ENCODE peak calls at places on chromosomes 2 and 18, in ten cellular contexts. L is activated naive CD4-positive, alpha-beta T cell treated with anti-CD3 and anti-CD28 coated beads, Interleukin-2, amount 10 ng/mL, durations not matched to agents 7 days and 5 days; V is DMS53; T is K562; B is CD8-positive, alpha-beta memory T cell; X is psoas muscle; P is head of caudate nucleus; E is H9; Z is ACHN; Q is progenitor cell of endocrine pancreas. M is an unnamed sample.

GRCh38 chr2:53087282-53087882 is 680.2 kb upstream of the CHAC2 start:
- DNase-seq in L (no peak), V (no peak), T (no peak), B (no peak), X (no peak), P (no peak), E (no peak), Z (peak; percentile 53), Q (no peak), M (no peak)

GRCh38 chr2:44751754-44752479 is 189.6 kb upstream of the SIX3 start:
- DNase-seq in L (no peak), V (no peak), T (peak; percentile 7), B (no peak), X (no peak), P (no peak), E (peak; percentile 66), Z (no peak), Q (no peak), M (no peak)

GRCh38 chr18:9366126-9366714 is 31.6 kb downstream of the TWSG1 start:
- DNase-seq in L (no peak), V (no peak), T (no peak), B (no peak), X (no peak), P (peak; percentile 54), E (peak; percentile 82), Z (no peak), Q (peak; percentile 12), M (peak; percentile 23)

GRCh38 chr2:32453242-32454062 is 96.6 kb downstream of the BIRC6 start:
- DNase-seq in L (no peak), V (no peak), T (no peak), B (no peak), X (no peak), P (no peak), E (no peak), Z (no peak), Q (no peak), M (no peak)

GRCh38 chr2:122478108-122478507 is 722.7 kb downstream of the TSN start:
- DNase-seq in L (no peak), V (no peak), T (no peak), B (no peak), X (no peak), P (no peak), E (no peak), Z (no peak), Q (no peak), M (no peak)

GRCh38 chr2:227095346-227095745 is 68.7 kb downstream of the COL4A4 start:
- DNase-seq in L (no peak), V (no peak), T (no peak), B (no peak), X (no peak), P (no peak), E (no peak), Z (no peak), Q (no peak), M (no peak)

GRCh38 chr2:216808805-216809425 is 50.9 kb downstream of the TNP1 start:
- DNase-seq in L (no peak), V (no peak), T (no peak), B (no peak), X (no peak), P (no peak), E (no peak), Z (no peak), Q (no peak), M (no peak)

GRCh38 chr2:888211-888801 is 62.3 kb upstream of the SNTG2 start:
- DNase-seq in L (no peak), V (no peak), T (no peak), B (no peak), X (no peak), P (no peak), E (peak; percentile 17), Z (no peak), Q (no peak), M (no peak)

GRCh38 chr2:161075701-161076100 is 84.5 kb upstream of the TANK start:
- DNase-seq in L (no peak), V (no peak), T (no peak), B (no peak), X (no peak), P (no peak), E (no peak), Z (no peak), Q (no peak), M (no peak)

GRCh38 chr2:166115589-166115988 is 12.2 kb downstream of the SCN1A start:
- DNase-seq in L (no peak), V (no peak), T (no peak), B (no peak), X (no peak), P (no peak), E (no peak), Z (no peak), Q (no peak), M (no peak)

GRCh38 chr2:226978300-226978699 is 142.4 kb downstream of the RHBDD1 start:
- DNase-seq in L (no peak), V (no peak), T (no peak), B (no peak), X (no peak), P (no peak), E (no peak), Z (no peak), Q (no peak), M (no peak)

GRCh38 chr2:8511868-8512612 is 169.8 kb upstream of the ID2 start:
- DNase-seq in L (no peak), V (peak; percentile 57), T (no peak), B (no peak), X (no peak), P (no peak), E (no peak), Z (no peak), Q (no peak), M (no peak)

GRCh38 chr2:61993422-61994024 is 88.0 kb downstream of the COMMD1 start:
- DNase-seq in L (peak; percentile 38), V (peak; percentile 68), T (peak; percentile 28), B (no peak), X (no peak), P (peak; percentile 58), E (no peak), Z (peak; percentile 58), Q (no peak), M (peak; percentile 39)

GRCh38 chr18:55988537-55988936 is 400.5 kb upstream of the TCF4 start:
- DNase-seq in L (no peak), V (peak; percentile 61), T (no peak), B (no peak), X (no peak), P (no peak), E (no peak), Z (no peak), Q (no peak), M (no peak)

GRCh38 chr2:16102976-16103380 is 162.6 kb downstream of the MYCN start:
- DNase-seq in L (no peak), V (no peak), T (no peak), B (no peak), X (no peak), P (no peak), E (peak; percentile 55), Z (no peak), Q (no peak), M (no peak)

GRCh38 chr18:35252466-35252865 is 11.6 kb downstream of the ZNF397 start:
- DNase-seq in L (no peak), V (no peak), T (no peak), B (no peak), X (no peak), P (no peak), E (no peak), Z (no peak), Q (no peak), M (no peak)

GRCh38 chr18:49431563-49431962 is 28.9 kb downstream of the DYM start:
- DNase-seq in L (no peak), V (no peak), T (no peak), B (no peak), X (no peak), P (no peak), E (peak; percentile 39), Z (no peak), Q (no peak), M (no peak)

GRCh38 chr18:48946329-48946835 is 4.4 kb downstream of the SMAD7 start:
- DNase-seq in L (no peak), V (peak; percentile 91), T (no peak), B (no peak), X (no peak), P (no peak), E (no peak), Z (no peak), Q (no peak), M (no peak)

GRCh38 chr18:55289775-55290174 is 298.2 kb downstream of the TCF4 start:
- DNase-seq in L (no peak), V (no peak), T (no peak), B (no peak), X (no peak), P (no peak), E (no peak), Z (no peak), Q (no peak), M (no peak)

GRCh38 chr2:53515435-53516332 is 251.9 kb upstream of the CHAC2 start:
- DNase-seq in L (no peak), V (peak; percentile 80), T (no peak), B (no peak), X (no peak), P (peak; percentile 68), E (peak; percentile 48), Z (no peak), Q (no peak), M (peak; percentile 30)

GRCh38 chr18:26948703-26949102 is 83.2 kb upstream of the AQP4 start:
- DNase-seq in L (no peak), V (no peak), T (no peak), B (no peak), X (no peak), P (no peak), E (no peak), Z (no peak), Q (no peak), M (peak; percentile 31)

GRCh38 chr2:190216829-190217228 is 102.8 kb downstream of the HIBCH start:
- DNase-seq in L (no peak), V (peak; percentile 95), T (peak; percentile 10), B (no peak), X (peak; percentile 56), P (no peak), E (peak; percentile 86), Z (peak; percentile 12), Q (no peak), M (no peak)

GRCh38 chr18:74509856-74510769 is 13.9 kb downstream of the CNDP2 start:
- DNase-seq in L (peak; percentile 15), V (no peak), T (no peak), B (no peak), X (no peak), P (no peak), E (peak; percentile 12), Z (no peak), Q (no peak), M (no peak)

GRCh38 chr2:187618813-187619212 is 64.6 kb upstream of the TFPI start:
- DNase-seq in L (no peak), V (no peak), T (no peak), B (no peak), X (no peak), P (no peak), E (no peak), Z (no peak), Q (no peak), M (no peak)

GRCh38 chr2:230067990-230068657 is 600 bp downstream of the SLC16A14 start:
- DNase-seq in L (peak; percentile 64), V (peak; percentile 73), T (no peak), B (peak; percentile 16), X (peak; percentile 69), P (peak; percentile 55), E (peak; percentile 77), Z (peak; percentile 37), Q (peak; percentile 53), M (peak; percentile 45)